ENCODE peak calls at places on chromosomes 3 and 15, in nine cellular contexts. J, W, V, Y, U, K, G, X and A are unnamed samples.

GRCh38 chr3:186633481-186633880 is 6.7 kb upstream of the FETUB start:
- DNase-seq in X (no peak), V (no peak), G (no peak), K (no peak), Y (no peak), W (no peak), U (no peak), J (no peak), A (no peak)

GRCh38 chr3:12901631-12902045 is 60.3 kb upstream of the RPL32 start:
- DNase-seq in Y (no peak), V (no peak), G (no peak), W (no peak), J (no peak), K (peak), U (peak), X (peak), A (no peak)

GRCh38 chr3:71589132-71589531 is 5.6 kb upstream of the FOXP1 start:
- DNase-seq in J (no peak), W (no peak), X (no peak), U (no peak), V (no peak), K (no peak), G (no peak), Y (no peak), A (no peak)

GRCh38 chr3:50288387-50289007 is 3.7 kb downstream of the IFRD2 start:
- DNase-seq in W (no peak), K (no peak), U (no peak), G (no peak), X (peak), J (no peak), V (no peak), Y (no peak), A (no peak)

GRCh38 chr15:52803543-52804306 is 13.6 kb upstream of the ONECUT1 start:
- DNase-seq in X (no peak), Y (no peak), K (no peak), V (no peak), W (no peak), G (no peak), U (no peak), J (no peak), A (peak)

GRCh38 chr15:50786871-50787270 is 21.4 kb upstream of the SPPL2A start:
- DNase-seq in J (no peak), K (no peak), Y (no peak), V (no peak), W (no peak), U (no peak), X (no peak), G (no peak), A (no peak)

GRCh38 chr15:77870195-77871065 is 207.1 kb downstream of the TBC1D2B start:
- DNase-seq in Y (peak), V (peak), U (peak), G (peak), K (peak), W (peak), X (peak), J (no peak), A (no peak)

GRCh38 chr15:79811406-79812405 is 85.1 kb downstream of the MTHFS start:
- DNase-seq in K (no peak), W (no peak), Y (no peak), J (no peak), G (no peak), V (peak), U (peak), X (no peak), A (peak)

GRCh38 chr3:36540898-36541518 is 160.7 kb downstream of the STAC start:
- DNase-seq in W (no peak), G (peak), Y (peak), K (peak), V (peak), U (no peak), J (no peak), X (no peak), A (no peak)

GRCh38 chr3:85821130-85821756 is 862.5 kb downstream of the CADM2 start:
- DNase-seq in X (no peak), G (no peak), W (no peak), K (no peak), V (peak), J (no peak), U (no peak), Y (peak), A (no peak)

GRCh38 chr3:141275973-141276372 is 44.3 kb downstream of the PXYLP1 start:
- DNase-seq in K (no peak), V (no peak), U (no peak), Y (peak), J (no peak), X (no peak), W (no peak), G (no peak), A (no peak)

GRCh38 chr3:134423153-134423552 is 48.9 kb upstream of the AMOTL2 start:
- DNase-seq in V (no peak), J (no peak), K (no peak), X (no peak), U (no peak), G (no peak), Y (no peak), W (no peak), A (no peak)

GRCh38 chr3:55804170-55805095 is 317.3 kb upstream of the WNT5A start:
- DNase-seq in G (no peak), U (no peak), V (no peak), W (no peak), K (no peak), Y (no peak), J (no peak), X (no peak), A (no peak)

GRCh38 chr3:58358092-58358491 is 25.4 kb downstream of the PXK start:
- DNase-seq in W (no peak), V (no peak), G (no peak), X (no peak), U (no peak), J (no peak), K (no peak), Y (no peak), A (no peak)

GRCh38 chr15:77940548-77940947 is 137.0 kb downstream of the TBC1D2B start:
- DNase-seq in Y (no peak), G (no peak), W (no peak), V (no peak), K (no peak), J (no peak), X (no peak), U (no peak), A (peak)

GRCh38 chr15:44468713-44469385 is 41.4 kb downstream of the CTDSPL2 start:
- DNase-seq in G (peak), J (no peak), X (no peak), W (no peak), K (no peak), V (no peak), U (no peak), Y (peak), A (no peak)

GRCh38 chr15:51750942-51751686 is at the start of gene TMOD2:
- DNase-seq in X (peak), G (no peak), Y (peak), K (peak), W (peak), V (peak), U (peak), J (no peak), A (no peak)

GRCh38 chr3:16568532-16568931 is 36.7 kb downstream of the DAZL start:
- DNase-seq in X (no peak), Y (no peak), K (no peak), J (no peak), V (no peak), W (no peak), G (no peak), U (no peak), A (no peak)

GRCh38 chr15:76904461-76905012 is 603 bp downstream of the SCAPER start:
- DNase-seq in K (peak), G (no peak), W (peak), X (no peak), V (peak), Y (peak), J (no peak), U (peak), A (peak)

GRCh38 chr15:33152502-33153109 is 41.9 kb downstream of the FMN1 start:
- DNase-seq in U (no peak), J (no peak), V (no peak), Y (no peak), K (no peak), W (no peak), G (no peak), X (no peak), A (no peak)

GRCh38 chr3:135310317-135310716 is 515.3 kb downstream of the EPHB1 start:
- DNase-seq in G (no peak), K (peak), W (no peak), Y (no peak), V (no peak), J (peak), U (no peak), X (no peak), A (no peak)

GRCh38 chr3:123080864-123081562 is 14.2 kb downstream of the PDIA5 start:
- DNase-seq in U (no peak), Y (no peak), G (no peak), K (peak), W (no peak), J (no peak), V (no peak), X (no peak), A (no peak)

GRCh38 chr15:76431936-76432335 is 95.4 kb downstream of the ISL2 start:
- DNase-seq in K (no peak), V (no peak), J (no peak), X (no peak), G (no peak), Y (no peak), W (no peak), U (peak), A (no peak)

GRCh38 chr15:26864664-26865191 is 2.1 kb upstream of the GABRA5 start:
- DNase-seq in G (no peak), Y (peak), U (no peak), J (no peak), X (no peak), V (peak), W (no peak), K (peak), A (no peak)

GRCh38 chr3:33751320-33751719 is 33.3 kb upstream of the CLASP2 start:
- DNase-seq in U (no peak), G (no peak), Y (no peak), K (no peak), W (no peak), V (no peak), X (no peak), J (no peak), A (no peak)

GRCh38 chr3:191148131-191148530 is 50.9 kb upstream of the OSTN start:
- DNase-seq in X (no peak), V (no peak), W (no peak), Y (no peak), J (no peak), K (no peak), U (no peak), G (no peak), A (no peak)

GRCh38 chr3:125202197-125202596 is 10.4 kb downstream of the SLC12A8 start:
- DNase-seq in K (peak), G (no peak), X (no peak), V (no peak), U (no peak), J (no peak), Y (peak), W (no peak), A (no peak)

GRCh38 chr3:111917300-111917699 is 58.2 kb downstream of the PHLDB2 start:
- DNase-seq in U (no peak), X (no peak), Y (peak), V (no peak), G (peak), W (no peak), J (no peak), K (no peak), A (no peak)

GRCh38 chr3:193975072-193975535 is 160.8 kb upstream of the HES1 start:
- DNase-seq in W (no peak), V (no peak), U (no peak), Y (peak), K (no peak), J (no peak), G (no peak), X (no peak), A (no peak)

GRCh38 chr3:25452185-25452584 is 24.1 kb downstream of the RARB start:
- DNase-seq in J (no peak), K (no peak), W (no peak), U (no peak), V (no peak), X (no peak), Y (no peak), G (no peak), A (no peak)

GRCh38 chr3:25453521-25454410 is 25.7 kb downstream of the RARB start:
- DNase-seq in K (no peak), W (peak), V (no peak), J (no peak), Y (no peak), U (no peak), G (no peak), X (no peak), A (no peak)

GRCh38 chr3:25456723-25457122 is 28.7 kb downstream of the RARB start:
- DNase-seq in K (no peak), J (no peak), G (no peak), U (no peak), X (no peak), Y (no peak), W (no peak), V (no peak), A (no peak)

GRCh38 chr3:25455316-25456232 is 27.5 kb downstream of the RARB start:
- DNase-seq in Y (no peak), J (no peak), G (no peak), X (no peak), V (no peak), K (no peak), W (peak), U (peak), A (no peak)

GRCh38 chr3:25454411-25454927 is 26.4 kb downstream of the RARB start:
- DNase-seq in X (no peak), W (no peak), V (no peak), K (no peak), Y (no peak), G (no peak), J (no peak), U (no peak), A (no peak)
- H3K4me3 ChIP-seq in X (no peak), W (peak), V (no peak), K (no peak), Y (no peak), G (no peak), J (no peak), U (peak), A (no peak)

DNA sequence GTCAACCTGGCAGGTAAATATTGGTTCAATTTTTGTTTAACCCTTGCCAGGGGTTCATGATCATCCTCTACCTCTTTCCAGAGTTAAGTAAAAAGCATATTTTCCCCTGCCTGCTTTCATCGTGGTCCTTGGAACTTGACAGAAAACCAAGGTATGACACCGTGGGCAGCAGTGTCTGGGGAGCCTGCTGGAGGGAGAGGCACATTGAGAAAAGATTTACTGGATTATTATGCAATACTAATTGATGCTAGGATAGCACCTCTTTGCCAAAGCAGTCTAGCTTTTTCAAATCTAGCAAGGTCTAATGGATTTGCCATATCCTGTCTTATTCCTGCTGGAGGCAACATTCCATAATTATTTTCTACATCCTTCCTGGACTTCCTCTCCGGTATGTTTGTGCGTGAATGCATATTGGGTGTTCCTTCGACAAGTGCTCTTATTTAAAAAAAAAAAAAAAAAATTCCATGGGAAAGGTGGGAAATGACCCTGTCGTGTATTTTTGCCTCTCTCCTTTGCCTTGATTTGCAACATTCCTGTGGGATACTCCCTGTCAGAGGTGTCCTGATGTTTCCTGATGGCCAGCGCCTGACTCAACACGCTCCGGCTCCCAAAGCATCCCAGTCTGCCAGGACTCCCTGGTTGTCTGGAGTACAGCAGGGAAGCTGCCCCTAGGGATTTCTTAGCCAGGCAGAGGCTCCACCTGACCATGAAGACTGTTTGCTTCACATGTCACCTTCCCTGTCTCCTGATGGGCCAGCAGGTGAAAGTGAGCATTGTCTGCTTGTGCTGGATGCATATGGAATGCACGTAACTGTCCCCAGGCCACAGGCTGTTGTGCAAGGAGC is 6.3 kb downstream of the BHLHE40 start:
- DNase-seq in J (no peak), K (no peak), G (peak), W (peak), X (no peak), V (no peak), Y (peak), U (peak), A (no peak)
- TF ChIP-seq POLR2A in J (peak), K (peak), G (no peak), W (no peak), X (no peak), V (no peak), Y (peak), U (no peak), A (no peak)

GRCh38 chr3:45224824-45225464 is 1.1 kb downstream of the TMEM158 start:
- DNase-seq in G (no peak), J (no peak), K (peak), U (peak), W (peak), Y (peak), V (peak), X (peak), A (peak)
- H3K4me3 ChIP-seq in G (peak), J (no peak), K (peak), U (peak), W (peak), Y (peak), V (peak), X (peak), A (peak)

GRCh38 chr15:90234519-90234988 is 545 bp downstream of the GDPGP1 start:
- DNase-seq in Y (no peak), V (no peak), J (no peak), G (no peak), X (no peak), U (no peak), K (no peak), W (no peak), A (no peak)

GRCh38 chr15:90231028-90232017 is 2.4 kb downstream of the CIB1 start:
- DNase-seq in V (peak), U (no peak), G (no peak), X (peak), W (no peak), Y (no peak), J (peak), K (no peak), A (no peak)

GRCh38 chr15:90233701-90234518 is at the start of the genes CIB1 and GDPGP1:
- DNase-seq in G (peak), Y (peak), K (peak), V (peak), W (peak), U (peak), X (peak), J (peak), A (peak)

GRCh38 chr15:90232196-90232595 is 1.5 kb downstream of the CIB1 start:
- DNase-seq in G (no peak), W (no peak), K (no peak), X (peak), Y (no peak), V (no peak), J (no peak), U (no peak), A (no peak)

GRCh38 chr15:90232941-90233700 is 620 bp downstream of the CIB1 start:
- DNase-seq in K (peak), J (no peak), U (peak), G (no peak), Y (peak), X (peak), V (peak), W (no peak), A (peak)
- TF ChIP-seq POLR2A in K (peak), J (no peak), U (no peak), G (no peak), Y (no peak), X (no peak), V (no peak), W (no peak), A (no peak)

GRCh38 chr15:62164500-62165028 is 521 bp downstream of the C2CD4B start:
- DNase-seq in J (no peak), X (peak), W (no peak), U (peak), V (no peak), Y (peak), G (no peak), K (no peak), A (no peak)
- H3K4me3 ChIP-seq in J (no peak), X (peak), W (peak), U (peak), V (peak), Y (peak), G (no peak), K (no peak), A (peak)